ENCODE peak calls at places on chromosome 6, in nine cellular contexts. Y, J, M, P, O, X, Q, F and G are unnamed samples.

GRCh38 chr6:35497571-35498406 is 910 bp upstream of the TEAD3 start:
- DNase-seq in Y (peak; percentile 62), M (peak; percentile 67), Q (peak; percentile 24), X (peak; percentile 86), J (peak; percentile 60), F (peak; percentile 72), P (peak; percentile 65), O (peak; percentile 39), G (peak; percentile 90)

GRCh38 chr6:112231609-112232060 is 22.7 kb downstream of the LAMA4 start:
- DNase-seq in J (no peak), P (peak; percentile 51), Y (peak; percentile 58), F (peak; percentile 23), O (no peak), X (peak; percentile 59), Q (no peak), M (no peak), G (no peak)

GRCh38 chr6:13413466-13413862 is 73.9 kb downstream of the GFOD1 start:
- DNase-seq in Q (no peak), F (no peak), M (no peak), J (no peak), Y (peak; percentile 70), X (peak; percentile 80), P (no peak), O (peak; percentile 20), G (no peak)

GRCh38 chr6:53679446-53679933 is 13.9 kb upstream of the KLHL31 start:
- DNase-seq in M (no peak), O (peak; percentile 60), J (peak; percentile 43), Y (peak; percentile 49), P (peak; percentile 47), Q (no peak), X (peak; percentile 61), F (peak; percentile 61), G (peak; percentile 84)

GRCh38 chr6:129239825-129240491 is 357.0 kb downstream of the LAMA2 start:
- DNase-seq in Y (no peak), M (no peak), X (no peak), J (no peak), Q (no peak), P (no peak), F (no peak), O (no peak), G (no peak)

GRCh38 chr6:138188278-138188923 is 26.7 kb downstream of the ARFGEF3 start:
- DNase-seq in P (no peak), O (no peak), F (no peak), Q (no peak), M (no peak), J (no peak), Y (no peak), X (no peak), G (no peak)

GRCh38 chr6:82906951-82907350 is 158.7 kb downstream of the UBE3D start:
- DNase-seq in M (no peak), F (no peak), O (no peak), J (no peak), X (peak; percentile 64), P (peak; percentile 85), Y (peak; percentile 24), Q (no peak), G (no peak)

GRCh38 chr6:80530096-80530495 is 423.6 kb downstream of the BCKDHB start:
- DNase-seq in M (no peak), J (no peak), Y (no peak), Q (no peak), X (no peak), O (no peak), P (no peak), F (no peak), G (no peak)

GRCh38 chr6:82976179-82976578 is 89.5 kb downstream of the UBE3D start:
- DNase-seq in F (peak; percentile 3), J (no peak), X (no peak), M (no peak), O (no peak), Q (no peak), P (peak; percentile 76), Y (no peak), G (no peak)

GRCh38 chr6:129440691-129441090 is 269.3 kb downstream of the ARHGAP18 start:
- DNase-seq in Q (no peak), O (peak; percentile 5), Y (peak; percentile 41), P (peak; percentile 28), J (peak; percentile 11), F (peak; percentile 84), M (no peak), X (peak; percentile 22), G (peak; percentile 55)

GRCh38 chr6:158764188-158764849 is 54.8 kb downstream of the EZR start:
- DNase-seq in Q (no peak), O (no peak), Y (no peak), P (no peak), X (no peak), J (no peak), M (no peak), F (no peak), G (no peak)

GRCh38 chr6:87925373-87926060 is 122.1 kb upstream of the SPACA1 start:
- DNase-seq in F (peak; percentile 16), O (no peak), M (peak; percentile 48), J (no peak), Y (no peak), P (peak; percentile 85), Q (no peak), X (no peak), G (no peak)

GRCh38 chr6:168035098-168035660 is 37.7 kb downstream of the KIF25 start:
- DNase-seq in Y (peak; percentile 69), X (peak; percentile 89), M (peak; percentile 19), O (peak; percentile 69), F (peak; percentile 53), J (no peak), Q (no peak), P (peak; percentile 31), G (peak; percentile 94)